ENCODE peak calls at places on chromosomes 4 and X, in nine cellular contexts. G is CD8-positive, alpha-beta T cell; Z is tibial artery; A is psoas muscle; R is HCT116; J is left ventricle myocardium inferior; V is heart left ventricle; L is right cardiac atrium; O is SJCRH30. P is an unnamed sample.

GRCh38 chr4:109611045-109611616 is 51.1 kb downstream of the MCUB start:
- DNase-seq in A (no peak), Z (no peak), L (no peak), R (no peak), G (no peak), V (no peak), O (no peak), J (no peak), P (no peak)

GRCh38 chrX:44896566-44897186 is 23.7 kb downstream of the KDM6A start:
- DNase-seq in L (no peak), A (no peak), G (no peak), Z (no peak), J (no peak), O (no peak), R (no peak), V (no peak), P (no peak)

GRCh38 chrX:38409289-38409688 is 56.9 kb downstream of the OTC start:
- DNase-seq in J (no peak), L (no peak), A (no peak), Z (no peak), G (no peak), R (no peak), O (peak; percentile 29), V (no peak), P (no peak)

GRCh38 chr4:20253799-20254409 is 2.2 kb downstream of the SLIT2 start:
- DNase-seq in J (peak; percentile 33), A (peak; percentile 49), R (no peak), G (no peak), O (no peak), Z (peak; percentile 78), V (peak; percentile 64), L (peak; percentile 80), P (peak; percentile 7)

GRCh38 chr4:185112104-185112503 is 31.0 kb upstream of the SLC25A4 start:
- DNase-seq in A (peak; percentile 21), Z (no peak), R (peak; percentile 97), V (no peak), G (no peak), O (peak; percentile 24), J (no peak), L (peak; percentile 58), P (peak; percentile 24)

GRCh38 chr4:30903493-30903892 is 183.3 kb downstream of the PCDH7 start:
- DNase-seq in V (no peak), R (no peak), A (no peak), J (no peak), L (no peak), G (no peak), Z (no peak), O (no peak), P (no peak)

GRCh38 chrX:153400146-153401132 is 711 bp downstream of the PNMA6E start:
- DNase-seq in Z (no peak), L (peak; percentile 58), R (peak; percentile 35), J (no peak), G (peak; percentile 32), V (no peak), O (peak; percentile 24), A (peak; percentile 47), P (peak; percentile 72)

GRCh38 chrX:38109042-38109904 is 102.9 kb downstream of the SYTL5 start:
- DNase-seq in J (no peak), G (no peak), V (no peak), O (no peak), Z (no peak), L (no peak), A (no peak), R (no peak), P (no peak)

GRCh38 chr4:173264245-173264959 is 69.8 kb downstream of the HMGB2 start:
- DNase-seq in V (peak; percentile 67), R (no peak), L (peak; percentile 84), J (peak; percentile 65), Z (no peak), G (peak; percentile 29), A (peak; percentile 25), O (peak; percentile 83), P (peak; percentile 42)

GRCh38 chr4:177220376-177220775 is 89.3 kb upstream of the NEIL3 start:
- DNase-seq in V (no peak), J (no peak), G (no peak), O (no peak), A (no peak), L (no peak), Z (no peak), R (no peak), P (no peak)

GRCh38 chr4:15003441-15003890 is 1.2 kb downstream of the CPEB2 start:
- DNase-seq in J (peak; percentile 53), A (peak; percentile 69), O (peak; percentile 39), L (peak; percentile 83), Z (peak; percentile 80), R (no peak), V (peak; percentile 86), G (peak; percentile 61), P (peak; percentile 55)

GRCh38 chr4:48022192-48022799 is 5.7 kb downstream of the NIPAL1 start:
- DNase-seq in R (no peak), J (no peak), O (no peak), Z (no peak), A (no peak), G (no peak), V (no peak), L (no peak), P (no peak)

GRCh38 chr4:76640252-76640925 is 205.4 kb downstream of the SHROOM3 start:
- DNase-seq in A (no peak), Z (no peak), L (no peak), G (no peak), V (no peak), J (no peak), R (no peak), O (no peak), P (no peak)

GRCh38 chrX:10618911-10619310 is 1.5 kb downstream of the MID1 start:
- DNase-seq in R (no peak), O (peak; percentile 28), A (no peak), Z (no peak), V (no peak), G (no peak), L (no peak), J (no peak), P (no peak)

GRCh38 chrX:51614353-51614752 is 4.4 kb downstream of the CENPVL3 start:
- DNase-seq in G (no peak), J (no peak), V (no peak), Z (no peak), O (no peak), L (no peak), R (peak; percentile 6), A (no peak), P (peak; percentile 3)

GRCh38 chr4:14650127-14650526 is 352.2 kb upstream of the CPEB2 start:
- DNase-seq in O (no peak), G (no peak), V (no peak), Z (no peak), A (no peak), R (no peak), L (no peak), J (no peak), P (no peak)

GRCh38 chrX:47231167-47231566 is 1.6 kb upstream of the USP11 start:
- DNase-seq in L (no peak), G (no peak), J (no peak), A (no peak), R (no peak), Z (no peak), V (no peak), O (no peak), P (no peak)

GRCh38 chr4:112857461-112857860 is 192.0 kb upstream of the ANK2 start:
- DNase-seq in R (peak; percentile 48), G (no peak), Z (no peak), V (no peak), J (no peak), O (no peak), L (no peak), A (no peak), P (no peak)

GRCh38 chr4:8136529-8136928 is 22.1 kb downstream of the ABLIM2 start:
- DNase-seq in G (no peak), V (no peak), L (peak; percentile 24), A (no peak), O (no peak), J (no peak), Z (no peak), R (no peak), P (no peak)

GRCh38 chr4:94468093-94468492 is 16.4 kb downstream of the PDLIM5 start:
- DNase-seq in G (no peak), R (no peak), L (no peak), O (no peak), Z (no peak), A (no peak), V (no peak), J (no peak), P (no peak)
- H3K4me1 ChIP-seq in G (no peaks in the 10 kb centered on the region), R (peaks cover 16% of the 10 kb centered on the region), L (peaks cover 13% of the 10 kb centered on the region), O (no peaks in the 10 kb centered on the region), Z (peaks cover 34% of the 10 kb centered on the region), A (peaks cover 77% of the 10 kb centered on the region), V (peaks cover 27% of the 10 kb centered on the region), J (peaks cover 100% of the 10 kb centered on the region), P (peaks cover 11% of the 10 kb centered on the region)

GRCh38 chrX:15843960-15844359 is 10.7 kb downstream of the AP1S2 start:
- DNase-seq in J (no peak), A (no peak), G (no peak), L (no peak), Z (no peak), V (no peak), O (no peak), R (no peak), P (no peak)

GRCh38 chrX:15853586-15854079 is 980 bp downstream of the AP1S2 start:
- DNase-seq in V (no peak), Z (no peak), A (no peak), J (no peak), R (no peak), O (no peak), L (no peak), G (no peak), P (no peak)

GRCh38 chrX:15849555-15849954 is 5.1 kb downstream of the AP1S2 start:
- DNase-seq in G (no peak), R (no peak), L (no peak), O (no peak), Z (no peak), V (no peak), A (no peak), J (no peak), P (no peak)

GRCh38 chrX:15854080-15854655 is 445 bp downstream of the AP1S2 start:
- DNase-seq in G (peak; percentile 38), A (peak; percentile 63), R (no peak), J (peak; percentile 57), V (peak; percentile 75), L (peak; percentile 84), Z (peak; percentile 69), O (peak; percentile 66), P (peak; percentile 60)

GRCh38 chrX:15848576-15848975 is 6.0 kb downstream of the AP1S2 start:
- DNase-seq in R (no peak), G (no peak), J (no peak), Z (no peak), L (no peak), V (no peak), A (no peak), O (no peak), P (no peak)
- H3K4me1 ChIP-seq in R (peaks cover 4% of the 10 kb centered on the region), G (no peaks in the 10 kb centered on the region), J (peaks cover 57% of the 10 kb centered on the region), Z (no peaks in the 10 kb centered on the region), L (no peaks in the 10 kb centered on the region), V (peaks cover 24% of the 10 kb centered on the region), A (peaks cover 29% of the 10 kb centered on the region), O (peaks cover 6% of the 10 kb centered on the region), P (no peaks in the 10 kb centered on the region)

GRCh38 chr4:82758701-82759685 is 39.6 kb downstream of the SCD5 start:
- DNase-seq in V (no peak), J (no peak), G (no peak), Z (no peak), R (no peak), L (peak; percentile 47), O (no peak), A (no peak), P (no peak)
- H3K4me1 ChIP-seq in V (no peaks in the 10 kb centered on the region), J (peaks cover 8% of the 10 kb centered on the region), G (no peaks in the 10 kb centered on the region), Z (peaks cover under 1% of the 10 kb centered on the region), R (no peaks in the 10 kb centered on the region), L (peaks cover 4% of the 10 kb centered on the region), O (peaks cover 2% of the 10 kb centered on the region), A (no peaks in the 10 kb centered on the region), P (no peaks in the 10 kb centered on the region)

GRCh38 chr4:6747690-6748068 is 31.7 kb downstream of the BLOC1S4 start:
- DNase-seq in G (no peak), J (no peak), V (no peak), Z (no peak), L (peak; percentile 79), O (no peak), R (no peak), A (no peak), P (no peak)
- H3K4me1 ChIP-seq in G (no peaks in the 10 kb centered on the region), J (peaks cover 38% of the 10 kb centered on the region), V (peaks cover 38% of the 10 kb centered on the region), Z (peaks cover 22% of the 10 kb centered on the region), L (peaks cover 9% of the 10 kb centered on the region), O (peaks cover 33% of the 10 kb centered on the region), R (peaks cover 60% of the 10 kb centered on the region), A (peaks cover 8% of the 10 kb centered on the region), P (no peaks in the 10 kb centered on the region)

P was measured in BE2C.